ENCODE peak calls at places on chromosomes 1 and 21, in six cellular contexts. K is tibial artery, L is choroid plexus epithelial cell, I is fibroblast of mammary gland, Q is prostate gland, W is dorsolateral prefrontal cortex. X is an unnamed sample.

GRCh38 chr21:46325073-46325912 is 1.3 kb downstream of the PCNT start:
- DNase-seq in K (peak; percentile 73), L (peak; percentile 55), I (peak; percentile 40), Q (peak; percentile 46), W (peak; percentile 24), X (no peak)

GRCh38 chr21:17428980-17429379 is 83.9 kb upstream of the CXADR start:
- DNase-seq in I (no peak), L (no peak), W (no peak), K (no peak), Q (no peak), X (no peak)

GRCh38 chr1:208420021-208420420 is 175.8 kb upstream of the PLXNA2 start:
- DNase-seq in K (no peak), L (no peak), W (no peak), Q (no peak), I (no peak), X (no peak)

GRCh38 chr1:113073457-113073950 is 506 bp downstream of the LRIG2 start:
- DNase-seq in K (peak; percentile 79), Q (peak; percentile 47), L (peak; percentile 69), W (no peak), I (peak; percentile 60), X (peak; percentile 3)

GRCh38 chr1:179968284-179968993 is 13.8 kb downstream of the CEP350 start:
- DNase-seq in W (no peak), I (no peak), K (no peak), L (no peak), Q (no peak), X (no peak)

GRCh38 chr1:27589841-27590426 is 14.0 kb downstream of the AHDC1 start:
- DNase-seq in L (peak; percentile 55), Q (no peak), K (peak; percentile 87), I (no peak), W (no peak), X (no peak)

GRCh38 chr1:93180723-93181613 is at the start of gene CCDC18:
- DNase-seq in I (peak; percentile 46), K (no peak), L (peak; percentile 55), W (peak; percentile 26), Q (no peak), X (no peak)

GRCh38 chr1:174580801-174581200 is 133.0 kb downstream of the GPR52 start:
- DNase-seq in I (no peak), W (no peak), L (peak; percentile 4), Q (no peak), K (no peak), X (no peak)

GRCh38 chr1:2341706-2342383 is 49.5 kb downstream of the MORN1 start:
- DNase-seq in K (peak; percentile 38), W (no peak), Q (no peak), L (no peak), I (no peak), X (no peak)

DNA sequence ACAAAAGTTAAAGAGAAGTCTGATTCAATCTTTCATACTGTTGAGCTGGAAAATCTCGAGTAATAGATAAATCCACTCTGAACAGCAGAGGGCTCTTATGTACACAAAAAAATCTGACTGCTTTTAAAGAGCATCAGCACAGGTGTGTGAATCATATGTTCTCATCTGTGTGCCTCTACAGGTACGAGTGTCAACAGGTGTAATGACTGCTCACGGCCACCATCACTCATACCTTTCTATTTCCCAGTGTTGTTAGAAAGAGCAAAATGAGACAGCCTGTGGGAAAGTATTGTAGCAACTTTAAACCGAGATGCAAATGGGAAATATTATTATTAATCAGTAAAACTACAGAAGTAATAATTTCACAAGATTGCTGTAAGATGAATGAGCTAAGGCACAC is 49.0 kb upstream of the SCAF4 start:
- DNase-seq in Q (no peak), W (no peak), K (no peak), I (no peak), L (peak; percentile 12), X (no peak)
- TF ChIP-seq CTCF in Q (peak; percentile 27), W (peak; percentile 15), K (no peak), I (no peak), L (peak; percentile 11), X (no peak)

GRCh38 chr1:155278689-155279160 is 1.5 kb downstream of the HCN3 start:
- DNase-seq in W (no peak), I (no peak), L (no peak), K (no peak), Q (no peak), X (no peak)
- H3K4me3 ChIP-seq in W (peak overlapping the region; percentile 77), I (no peak overlapping the region), L (no peak overlapping the region), K (peak overlapping the region; percentile 77), Q (no peak overlapping the region), X (no peak overlapping the region)

DNA sequence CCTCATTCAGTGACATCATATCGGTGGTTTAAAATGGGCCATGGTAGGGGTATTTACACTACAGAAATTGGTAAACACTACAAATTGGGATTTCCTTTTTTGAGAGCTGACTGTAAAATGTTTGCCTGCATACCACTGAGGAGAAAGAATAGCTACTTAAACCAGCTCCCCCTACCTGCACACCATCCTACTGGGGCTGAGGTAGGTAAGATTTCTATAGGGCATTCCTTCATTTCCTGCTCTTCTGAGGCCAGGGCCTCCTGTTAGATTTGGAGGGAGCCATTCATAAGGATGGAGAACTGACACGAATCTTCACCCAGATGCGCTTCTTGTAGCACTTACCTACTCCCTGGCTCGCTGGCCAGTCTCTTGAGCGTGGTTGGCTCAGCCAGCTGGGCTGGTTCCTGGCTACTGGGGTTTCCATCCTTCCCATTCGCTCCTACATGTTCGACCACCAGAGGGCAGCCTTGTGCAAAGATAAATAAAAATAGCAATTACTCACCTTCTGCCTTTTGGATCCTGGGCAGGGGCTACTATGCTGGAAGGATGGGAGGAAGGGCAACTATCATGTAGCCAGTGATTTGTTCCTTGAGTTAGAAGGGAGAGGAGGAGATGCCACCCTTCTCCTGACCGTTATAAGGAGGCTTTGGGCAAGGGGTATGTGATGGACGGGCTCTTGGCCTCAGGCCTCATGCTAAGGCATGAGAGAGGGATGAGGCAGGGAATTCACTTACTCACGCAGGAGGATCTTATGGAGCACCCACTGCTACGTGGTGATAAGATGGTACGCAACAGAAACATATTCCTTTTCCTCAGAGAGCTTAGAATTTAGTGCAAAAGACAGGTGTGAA is 10.7 kb downstream of the OPTC start:
- DNase-seq in L (peak; percentile 86), I (peak; percentile 80), Q (peak; percentile 83), W (peak; percentile 90), K (peak; percentile 88), X (peak; percentile 59)
- TF ChIP-seq CTCF in L (peak; percentile 79), I (peak; percentile 61), Q (peak; percentile 88), W (peak; percentile 87), K (peak; percentile 83), X (peak; percentile 78)

DNA sequence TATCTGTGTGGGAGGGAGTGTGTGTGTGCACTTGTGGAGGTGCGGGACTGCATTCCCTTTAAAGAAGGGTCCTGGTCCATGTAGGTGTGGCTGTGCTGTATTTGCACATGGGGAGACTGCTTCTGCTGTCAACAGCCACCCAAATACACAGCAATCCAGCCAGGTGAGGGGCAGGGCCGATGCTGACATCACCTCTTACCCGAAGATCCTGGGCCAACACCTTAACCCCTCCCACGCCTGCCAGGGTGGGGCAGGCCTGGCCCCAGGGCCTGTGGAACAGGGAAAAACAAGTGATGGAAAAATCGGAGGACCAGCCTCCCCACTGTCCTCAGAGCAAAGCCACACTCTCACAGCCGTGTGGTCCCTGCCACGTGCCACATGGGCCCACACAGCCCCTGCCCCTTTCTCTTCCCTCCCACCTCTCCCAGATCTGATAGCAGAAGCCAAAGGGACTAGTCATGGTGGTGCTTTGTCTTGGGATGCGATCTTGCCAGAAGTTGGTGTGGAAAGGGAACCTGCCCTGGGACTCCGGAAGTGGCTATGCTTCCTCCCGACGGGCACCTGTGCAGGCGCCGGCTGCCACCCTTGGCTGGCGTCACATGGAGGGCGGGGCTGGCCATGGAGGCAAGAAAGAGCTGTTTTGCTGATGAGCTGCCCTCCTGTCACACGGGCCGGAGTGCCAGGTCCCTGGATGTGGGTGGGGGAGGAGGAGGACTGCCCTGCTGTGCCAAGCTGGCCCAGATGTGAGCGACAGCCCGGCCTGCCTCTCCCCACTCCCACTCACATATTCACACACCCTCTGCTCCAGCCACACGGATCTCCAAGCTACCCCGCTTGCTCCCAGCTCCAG is 7.8 kb upstream of the CASZ1 start:
- DNase-seq in Q (peak; percentile 79), W (no peak), K (no peak), I (no peak), L (no peak), X (no peak)
- H3K4me3 ChIP-seq in Q (no peak overlapping the region), W (no peak overlapping the region), K (no peak overlapping the region), I (no peak overlapping the region), L (no peak overlapping the region), X (no peak overlapping the region)

DNA sequence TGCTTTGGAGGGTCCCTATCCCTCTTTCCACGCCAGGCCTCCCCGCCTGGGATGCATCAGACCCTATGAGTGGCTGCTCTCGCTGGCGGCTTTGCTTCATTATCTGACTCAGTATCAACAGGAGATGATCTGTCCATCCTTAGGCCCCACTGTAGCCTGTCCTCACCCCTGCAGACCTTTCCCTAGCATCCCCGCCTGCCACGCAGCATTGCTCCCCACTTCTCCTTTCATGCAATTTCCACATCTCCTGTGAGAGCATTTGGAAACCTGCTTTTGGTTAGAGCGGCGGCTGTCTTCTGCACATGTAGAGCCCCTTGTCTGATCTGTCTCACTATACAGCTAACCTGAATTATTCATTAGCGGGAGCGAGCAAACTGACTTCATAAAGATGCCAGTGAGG is 40.1 kb upstream of the ATP2B4 start:
- DNase-seq in K (no peak), I (no peak), Q (no peak), L (no peak), W (no peak), X (no peak)
- TF ChIP-seq CTCF in K (no peak), I (no peak), Q (no peak), L (no peak), W (no peak), X (no peak)

GRCh38 chr21:25428537-25428936 is 178.7 kb downstream of the MRPL39 start:
- DNase-seq in Q (no peak), I (peak; percentile 42), L (peak; percentile 13), W (no peak), K (no peak), X (no peak)
- H3K4me3 ChIP-seq in Q (no peak overlapping the region), I (no peak overlapping the region), L (no peak overlapping the region), W (no peak overlapping the region), K (no peak overlapping the region), X (no peak overlapping the region)

GRCh38 chr1:44945992-44946391 is 40.4 kb downstream of the EIF2B3 start:
- DNase-seq in K (no peak), L (no peak), Q (no peak), I (no peak), W (no peak), X (no peak)

GRCh38 chr1:44947060-44947773 is 39.2 kb downstream of the EIF2B3 start:
- DNase-seq in Q (no peak), I (peak; percentile 72), K (peak; percentile 73), L (peak; percentile 79), W (peak; percentile 13), X (peak; percentile 73)

GRCh38 chr1:44946720-44947059 is 39.7 kb downstream of the EIF2B3 start:
- DNase-seq in L (peak; percentile 62), Q (no peak), K (no peak), I (no peak), W (no peak), X (no peak)

DNA sequence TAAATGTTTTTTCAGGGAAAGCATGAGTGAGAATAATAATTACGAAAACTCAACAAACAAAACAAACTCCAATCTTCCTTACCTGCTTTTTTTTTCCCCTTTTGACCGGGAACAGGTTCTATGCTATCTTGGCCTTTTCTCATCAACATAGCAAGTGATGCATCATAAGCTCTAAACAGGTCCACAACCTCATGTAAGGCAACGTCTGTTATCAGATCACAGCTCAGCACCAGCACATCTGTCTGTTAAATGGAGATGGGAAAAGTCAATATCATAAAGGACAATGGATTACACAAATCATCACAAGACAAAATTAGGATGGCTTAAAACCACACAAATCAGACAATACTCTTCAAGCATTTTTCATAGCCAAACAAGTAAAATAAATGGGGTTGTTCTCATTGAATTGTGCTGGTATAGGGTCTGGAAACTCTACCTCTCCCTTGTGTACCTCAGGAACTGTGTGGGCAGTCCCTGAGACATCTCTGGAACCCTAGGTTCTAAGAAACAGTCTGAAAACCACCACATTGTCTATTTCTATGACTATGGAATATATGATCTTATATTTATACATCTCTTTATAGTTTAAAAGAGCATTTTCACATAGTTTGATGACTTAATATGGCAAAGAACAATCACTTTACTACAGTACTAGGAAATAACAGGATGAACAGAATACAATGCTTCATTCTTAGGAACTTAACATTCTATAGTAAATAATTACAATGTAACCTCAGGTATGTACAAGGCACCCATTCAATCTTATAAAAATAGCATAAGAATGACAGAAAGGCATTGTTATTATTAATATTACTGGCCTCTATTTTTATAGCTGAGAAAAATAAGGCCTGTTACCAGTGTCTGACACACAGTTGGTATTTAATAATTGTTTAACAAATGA is 44.7 kb downstream of the EIF2B3 start:
- DNase-seq in I (no peak), Q (no peak), L (no peak), K (no peak), W (no peak), X (no peak)
- TF ChIP-seq CTCF in I (no peak), Q (no peak), L (no peak), K (no peak), W (no peak), X (no peak)

X was measured in HFF-Myc.